ENCODE peak calls at places on chromosomes 4 and X, in four cellular contexts. R, Q, C and P are unnamed samples.

GRCh38 chrX:145825896-145826295 is 8.3 kb downstream of the SLITRK2 start:
- DNase-seq in Q (no peak), C (no peak), R (no peak), P (no peak)

GRCh38 chr4:140809671-140810070 is 53.5 kb upstream of the TBC1D9 start:
- DNase-seq in Q (no peak), R (no peak), C (no peak), P (no peak)

GRCh38 chr4:48093949-48094550 is 40.0 kb downstream of the TXK start:
- DNase-seq in C (no peak), Q (no peak), R (no peak), P (no peak)

GRCh38 chrX:107851215-107851614 is 25.5 kb downstream of the MID2 start:
- DNase-seq in Q (peak), C (no peak), R (no peak), P (no peak)

GRCh38 chr4:71429106-71429505 is 90.3 kb downstream of the SLC4A4 start:
- DNase-seq in Q (no peak), C (no peak), R (no peak), P (no peak)

GRCh38 chr4:125315571-125316390 is 1.0 kb downstream of the FAT4 start:
- DNase-seq in R (peak), Q (peak), C (peak), P (peak)

GRCh38 chrX:94204524-94204923 is 530.5 kb downstream of the FAM133A start:
- DNase-seq in R (no peak), C (no peak), Q (no peak), P (no peak)

GRCh38 chrX:64975491-64975890 is 759 bp downstream of the ZC4H2 start:
- DNase-seq in C (no peak), Q (peak), R (no peak), P (peak)

GRCh38 chrX:70042399-70043371 is 7.1 kb downstream of the AWAT2 start:
- DNase-seq in R (no peak), C (no peak), Q (no peak), P (no peak)

GRCh38 chrX:20244936-20245335 is 21.8 kb downstream of the RPS6KA3 start:
- DNase-seq in R (no peak), Q (peak), C (no peak), P (peak)

GRCh38 chrX:69085826-69086225 is 79.4 kb downstream of the PJA1 start:
- DNase-seq in R (no peak), Q (no peak), C (no peak), P (no peak)

GRCh38 chr4:118280501-118281218 is 72.1 kb downstream of the PRSS12 start:
- DNase-seq in R (peak), Q (peak), C (peak), P (peak)

GRCh38 chrX:15838017-15838416 is 16.6 kb downstream of the AP1S2 start:
- DNase-seq in Q (peak), C (no peak), R (no peak), P (no peak)

GRCh38 chrX:108167211-108167872 is 75.8 kb downstream of the ATG4A start:
- DNase-seq in R (no peak), Q (no peak), C (no peak), P (no peak)

GRCh38 chr4:75289843-75290616 is 224.2 kb downstream of the RCHY1 start:
- DNase-seq in R (peak), C (no peak), Q (no peak), P (no peak)

GRCh38 chr4:7336067-7336569 is 98.6 kb downstream of the PSAPL1 start:
- DNase-seq in R (no peak), Q (no peak), C (no peak), P (no peak)

GRCh38 chr4:151025759-151026158 is 10.7 kb upstream of the LRBA start:
- DNase-seq in C (no peak), R (no peak), Q (no peak), P (no peak)

GRCh38 chr4:153001626-153002025 is 65.5 kb downstream of the FHDC1 start:
- DNase-seq in Q (no peak), R (no peak), C (no peak), P (no peak)

GRCh38 chrX:40041915-40042314 is 55.8 kb downstream of the BCOR start:
- DNase-seq in R (no peak), C (no peak), Q (no peak), P (no peak)

GRCh38 chr4:185890196-185890595 is 78.2 kb upstream of the SORBS2 start:
- DNase-seq in Q (no peak), R (no peak), C (no peak), P (no peak)

GRCh38 chrX:23822397-23822796 is 39.4 kb downstream of the SAT1 start:
- DNase-seq in Q (peak), R (peak), C (no peak), P (peak)

GRCh38 chrX:110167952-110168451 is 149.9 kb downstream of the AMMECR1 start:
- DNase-seq in Q (no peak), C (no peak), R (no peak), P (no peak)

GRCh38 chr4:15004701-15005301 is 2.5 kb downstream of the CPEB2 start:
- DNase-seq in C (no peak), Q (peak), R (peak), P (peak)

GRCh38 chr4:69330345-69330744 is 50.1 kb downstream of the UGT2B28 start:
- DNase-seq in R (no peak), Q (no peak), C (no peak), P (no peak)

GRCh38 chr4:185730849-185731608 is 81.0 kb downstream of the SORBS2 start:
- DNase-seq in R (no peak), C (no peak), Q (peak), P (peak)

GRCh38 chr4:116016201-116016600 is 902.8 kb upstream of the NDST4 start:
- DNase-seq in C (no peak), Q (no peak), R (no peak), P (no peak)

GRCh38 chr4:67288964-67289363 is 256.3 kb downstream of the CENPC start:
- DNase-seq in C (no peak), Q (no peak), R (peak), P (no peak)

GRCh38 chr4:23373269-23373668 is 516.6 kb downstream of the PPARGC1A start:
- DNase-seq in C (no peak), Q (no peak), R (peak), P (no peak)

GRCh38 chrX:31266172-31267076 is 194.6 kb upstream of the FTHL17 start:
- DNase-seq in C (no peak), R (peak), Q (peak), P (peak)

GRCh38 chrX:68808686-68809357 is 20.0 kb upstream of the EFNB1 start:
- DNase-seq in C (no peak), Q (no peak), R (no peak), P (peak)

GRCh38 chrX:119636419-119636818 is 30.2 kb upstream of the NKRF start:
- DNase-seq in Q (no peak), C (no peak), R (no peak), P (no peak)

GRCh38 chr4:76974150-76974549 is 24.6 kb downstream of the SEPTIN11 start:
- DNase-seq in R (no peak), C (no peak), Q (no peak), P (no peak)

GRCh38 chr4:143294310-143294709 is 42.4 kb upstream of the GAB1 start:
- DNase-seq in R (no peak), C (no peak), Q (peak), P (peak)

GRCh38 chr4:86554641-86555040 is 39.5 kb upstream of the PTPN13 start:
- DNase-seq in C (no peak), R (no peak), Q (no peak), P (no peak)

GRCh38 chr4:177728361-177729152 is 286.3 kb upstream of the AGA start:
- DNase-seq in R (no peak), C (no peak), Q (no peak), P (no peak)

GRCh38 chrX:148310402-148311200 is 189.8 kb upstream of the AFF2 start:
- DNase-seq in C (no peak), Q (no peak), R (no peak), P (no peak)

GRCh38 chr4:74891037-74891436 is 41.9 kb upstream of the PARM1 start:
- DNase-seq in Q (no peak), C (no peak), R (no peak), P (no peak)